ENCODE peak calls at places on chromosome 13, in eight cellular contexts. V is HTR-8/SVneo; I is NCI-H2029 treated with DMSO at 0.1 percent for 48 hours; X is HFF-Myc; Q is activated CD4-positive, alpha-beta T cell treated with anti-CD3 and anti-CD28 coated beads, Interleukin-2, amount 10 ng/mL, durations not matched to agents 24 days and 14 days; K is heart right ventricle; R is astrocyte of the hippocampus; C is stimulated activated CD4-positive, alpha-beta T cell treated with anti-CD3 and anti-CD28 coated beads, TNF-alpha, amount 100 ng/mL, for 1 hour. G is an unnamed sample.

GRCh38 chr13:113495494-113496251 is 5.2 kb upstream of the DCUN1D2 start:
- DNase-seq in C (no peak), R (peak), I (no peak), K (no peak), X (no peak), V (no peak), Q (no peak), G (no peak)

GRCh38 chr13:38897521-38897920 is 93.1 kb downstream of the STOML3 start:
- DNase-seq in I (no peak), V (no peak), K (no peak), Q (no peak), X (no peak), R (no peak), C (no peak), G (no peak)

GRCh38 chr13:99320693-99321481 is 13.7 kb upstream of the GPR183 start:
- DNase-seq in X (peak), I (no peak), K (no peak), C (no peak), Q (peak), V (no peak), R (peak), G (no peak)

GRCh38 chr13:108213946-108214345 is 1.4 kb downstream of the LIG4 start:
- DNase-seq in Q (no peak), K (no peak), R (peak), C (no peak), X (no peak), V (no peak), I (no peak), G (no peak)

GRCh38 chr13:40490086-40490723 is 176.2 kb downstream of the FOXO1 start:
- DNase-seq in Q (peak), K (no peak), X (no peak), C (peak), V (no peak), I (no peak), R (no peak), G (no peak)

GRCh38 chr13:98809345-98809777 is 56.9 kb upstream of the SLC15A1 start:
- DNase-seq in K (no peak), V (no peak), Q (no peak), R (no peak), X (no peak), I (no peak), C (no peak), G (no peak)

GRCh38 chr13:95300625-95301134 is 571 bp downstream of the ABCC4 start:
- DNase-seq in V (peak), I (no peak), X (peak), C (no peak), R (peak), K (peak), Q (peak), G (peak)

GRCh38 chr13:82962422-82962821 is 919.9 kb downstream of the SLITRK1 start:
- DNase-seq in I (no peak), Q (no peak), K (no peak), X (no peak), C (no peak), R (no peak), V (no peak), G (no peak)

GRCh38 chr13:43244482-43244881 is 221.1 kb downstream of the DNAJC15 start:
- DNase-seq in X (no peak), I (no peak), K (no peak), R (no peak), V (no peak), C (no peak), Q (no peak), G (no peak)

GRCh38 chr13:62997696-62998095 is 1582.0 kb upstream of the PCDH20 start:
- DNase-seq in Q (no peak), X (no peak), R (no peak), I (no peak), C (no peak), V (no peak), K (no peak), G (no peak)

GRCh38 chr13:46778879-46779278 is 18.1 kb downstream of the ESD start:
- DNase-seq in C (no peak), X (no peak), K (no peak), R (peak), V (no peak), Q (no peak), I (no peak), G (no peak)

GRCh38 chr13:72141845-72142470 is 275.0 kb upstream of the DACH1 start:
- DNase-seq in I (no peak), R (peak), X (no peak), V (no peak), C (no peak), K (no peak), Q (no peak), G (no peak)

GRCh38 chr13:98570929-98571372 is 6.0 kb downstream of the STK24 start:
- DNase-seq in I (no peak), K (no peak), Q (peak), V (no peak), R (no peak), C (no peak), X (no peak), G (no peak)

GRCh38 chr13:40458283-40459031 is 208.0 kb downstream of the FOXO1 start:
- DNase-seq in V (no peak), I (no peak), X (no peak), R (no peak), C (no peak), Q (no peak), K (no peak), G (no peak)

GRCh38 chr13:51065372-51066090 is 45.5 kb downstream of the C13orf42 start:
- DNase-seq in Q (no peak), X (no peak), I (no peak), R (no peak), C (no peak), V (no peak), K (no peak), G (no peak)

GRCh38 chr13:114130708-114131580 is 1.5 kb downstream of the RASA3 start:
- DNase-seq in C (peak), I (peak), K (peak), Q (peak), R (peak), X (no peak), V (peak), G (peak)

GRCh38 chr13:109610517-109610916 is 175.9 kb downstream of the IRS2 start:
- DNase-seq in V (no peak), R (no peak), C (no peak), Q (peak), X (no peak), I (no peak), K (peak), G (no peak)

GRCh38 chr13:112792511-112792910 is 102.7 kb downstream of the ATP11A start:
- DNase-seq in C (no peak), K (no peak), Q (no peak), R (no peak), V (no peak), I (no peak), X (no peak), G (no peak)

GRCh38 chr13:51318876-51319275 is 20.6 kb upstream of the SERPINE3 start:
- DNase-seq in K (no peak), X (no peak), V (no peak), C (no peak), Q (no peak), R (no peak), I (no peak), G (no peak)

GRCh38 chr13:73722120-73722519 is 412.1 kb downstream of the KLF12 start:
- DNase-seq in C (no peak), K (no peak), V (peak), I (no peak), X (no peak), Q (no peak), R (peak), G (no peak)

GRCh38 chr13:107650081-107650701 is 565.1 kb downstream of the LIG4 start:
- DNase-seq in K (peak), R (peak), X (no peak), Q (peak), I (no peak), V (peak), C (no peak), G (peak)

GRCh38 chr13:98889419-98890079 is 88.3 kb downstream of the DOCK9 start:
- DNase-seq in Q (no peak), C (no peak), X (no peak), K (no peak), V (no peak), I (no peak), R (no peak), G (no peak)

GRCh38 chr13:65866138-65866537 is 1364.0 kb downstream of the PCDH9 start:
- DNase-seq in X (no peak), K (no peak), R (no peak), V (no peak), C (no peak), Q (no peak), I (no peak), G (no peak)

GRCh38 chr13:101116381-101116780 is 299.9 kb downstream of the NALCN start:
- DNase-seq in V (no peak), X (no peak), Q (no peak), R (no peak), K (no peak), C (no peak), I (no peak), G (no peak)

GRCh38 chr13:78976696-78977095 is 317.7 kb upstream of the OBI1 start:
- DNase-seq in V (no peak), Q (no peak), R (no peak), X (no peak), I (no peak), K (no peak), C (no peak), G (no peak)

GRCh38 chr13:79861731-79862130 is 380.8 kb downstream of the NDFIP2 start:
- DNase-seq in R (no peak), Q (no peak), V (no peak), K (no peak), I (no peak), X (no peak), C (no peak), G (no peak)

GRCh38 chr13:47237571-47237970 is 340.7 kb upstream of the HTR2A start:
- DNase-seq in K (no peak), Q (no peak), I (no peak), V (no peak), R (no peak), C (no peak), X (no peak), G (no peak)

GRCh38 chr13:49635599-49636433 is 7.5 kb downstream of the ARL11 start:
- DNase-seq in R (no peak), K (no peak), I (no peak), V (no peak), X (no peak), C (no peak), Q (peak), G (peak)